ENCODE peak calls at places on chromosomes 11 and 22, in eight cellular contexts. One of them, this sample, is unnamed.

GRCh38 chr11:36953986-36954385 is 355.9 kb upstream of the RAG2 start:
- DNase-seq in thoracic aorta: no peak
- DNase-seq in endodermal cell: no peak
- DNase-seq in fibroblast of lung: no peak
- DNase-seq in neural progenitor cell: no peak
- DNase-seq in lower lobe of right lung: no peak
- DNase-seq in prostate gland: no peak
- DNase-seq in right lobe of liver: no peak
- DNase-seq in this sample: no peak

GRCh38 chr11:11445441-11446185 is 92.6 kb upstream of the CSNK2A3 start:
- DNase-seq in right lobe of liver: no peak
- DNase-seq in thoracic aorta: no peak
- DNase-seq in fibroblast of lung: no peak
- DNase-seq in prostate gland: no peak
- DNase-seq in lower lobe of right lung: no peak
- DNase-seq in neural progenitor cell: no peak
- DNase-seq in endodermal cell: no peak
- DNase-seq in this sample: no peak

GRCh38 chr11:19027829-19028595 is 32.5 kb downstream of the MRGPRX2 start:
- DNase-seq in prostate gland: no peak
- DNase-seq in fibroblast of lung: peak; percentile 97
- DNase-seq in endodermal cell: no peak
- DNase-seq in neural progenitor cell: no peak
- DNase-seq in lower lobe of right lung: no peak
- DNase-seq in right lobe of liver: no peak
- DNase-seq in thoracic aorta: no peak
- DNase-seq in this sample: no peak

GRCh38 chr11:106421673-106422292 is 344.3 kb downstream of the AASDHPPT start:
- DNase-seq in neural progenitor cell: peak; percentile 40
- DNase-seq in lower lobe of right lung: no peak
- DNase-seq in prostate gland: no peak
- DNase-seq in right lobe of liver: no peak
- DNase-seq in fibroblast of lung: peak; percentile 32
- DNase-seq in thoracic aorta: no peak
- DNase-seq in endodermal cell: no peak
- DNase-seq in this sample: no peak

GRCh38 chr22:26660961-26661578 is 3.7 kb downstream of the MIAT start:
- DNase-seq in thoracic aorta: no peak
- DNase-seq in prostate gland: no peak
- DNase-seq in neural progenitor cell: peak; percentile 94
- DNase-seq in endodermal cell: peak; percentile 80
- DNase-seq in lower lobe of right lung: no peak
- DNase-seq in right lobe of liver: no peak
- DNase-seq in fibroblast of lung: peak; percentile 25
- DNase-seq in this sample: no peak

GRCh38 chr11:106683435-106683834 is 334.8 kb downstream of the GUCY1A2 start:
- DNase-seq in lower lobe of right lung: no peak
- DNase-seq in neural progenitor cell: peak; percentile 3
- DNase-seq in endodermal cell: no peak
- DNase-seq in fibroblast of lung: no peak
- DNase-seq in right lobe of liver: no peak
- DNase-seq in prostate gland: no peak
- DNase-seq in thoracic aorta: no peak
- DNase-seq in this sample: no peak

GRCh38 chr22:17706451-17706900 is 67.8 kb downstream of the BID start:
- DNase-seq in fibroblast of lung: peak; percentile 94
- DNase-seq in prostate gland: peak; percentile 68
- DNase-seq in neural progenitor cell: no peak
- DNase-seq in right lobe of liver: no peak
- DNase-seq in thoracic aorta: peak; percentile 6
- DNase-seq in lower lobe of right lung: no peak
- DNase-seq in endodermal cell: peak; percentile 61
- DNase-seq in this sample: no peak

GRCh38 chr22:17891427-17892167 is 117.3 kb upstream of the BID start:
- DNase-seq in endodermal cell: peak; percentile 82
- DNase-seq in fibroblast of lung: no peak
- DNase-seq in right lobe of liver: peak; percentile 69
- DNase-seq in prostate gland: peak; percentile 70
- DNase-seq in lower lobe of right lung: no peak
- DNase-seq in thoracic aorta: no peak
- DNase-seq in neural progenitor cell: peak; percentile 56
- DNase-seq in this sample: peak; percentile 71

GRCh38 chr11:117230286-117230961 is 1.4 kb downstream of the PCSK7 start:
- DNase-seq in lower lobe of right lung: no peak
- DNase-seq in right lobe of liver: no peak
- DNase-seq in fibroblast of lung: peak; percentile 48
- DNase-seq in thoracic aorta: no peak
- DNase-seq in neural progenitor cell: no peak
- DNase-seq in endodermal cell: no peak
- DNase-seq in prostate gland: no peak
- DNase-seq in this sample: no peak

GRCh38 chr11:119888119-119888518 is 159.1 kb upstream of the NECTIN1 start:
- DNase-seq in thoracic aorta: no peak
- DNase-seq in prostate gland: no peak
- DNase-seq in lower lobe of right lung: no peak
- DNase-seq in fibroblast of lung: no peak
- DNase-seq in right lobe of liver: no peak
- DNase-seq in neural progenitor cell: no peak
- DNase-seq in endodermal cell: no peak
- DNase-seq in this sample: no peak

GRCh38 chr11:31874631-31875191 is 63.6 kb upstream of the PAX6 start:
- DNase-seq in neural progenitor cell: peak; percentile 26
- DNase-seq in lower lobe of right lung: no peak
- DNase-seq in right lobe of liver: no peak
- DNase-seq in fibroblast of lung: no peak
- DNase-seq in prostate gland: no peak
- DNase-seq in thoracic aorta: no peak
- DNase-seq in endodermal cell: no peak
- DNase-seq in this sample: no peak

GRCh38 chr22:45553333-45554039 is 50.8 kb downstream of the FBLN1 start:
- DNase-seq in fibroblast of lung: peak; percentile 87
- DNase-seq in right lobe of liver: peak; percentile 73
- DNase-seq in prostate gland: peak; percentile 80
- DNase-seq in thoracic aorta: peak; percentile 71
- DNase-seq in neural progenitor cell: peak; percentile 90
- DNase-seq in endodermal cell: peak; percentile 94
- DNase-seq in lower lobe of right lung: peak; percentile 73
- DNase-seq in this sample: peak; percentile 77

GRCh38 chr22:34992672-34993071 is 73.3 kb upstream of the ISX start:
- DNase-seq in right lobe of liver: no peak
- DNase-seq in fibroblast of lung: peak; percentile 13
- DNase-seq in thoracic aorta: no peak
- DNase-seq in prostate gland: no peak
- DNase-seq in lower lobe of right lung: no peak
- DNase-seq in neural progenitor cell: no peak
- DNase-seq in endodermal cell: peak; percentile 48
- DNase-seq in this sample: no peak

GRCh38 chr22:50699754-50700386 is 27.2 kb downstream of the SHANK3 start:
- DNase-seq in right lobe of liver: peak; percentile 39
- DNase-seq in endodermal cell: peak; percentile 79
- DNase-seq in neural progenitor cell: peak; percentile 62
- DNase-seq in prostate gland: no peak
- DNase-seq in thoracic aorta: no peak
- DNase-seq in lower lobe of right lung: peak; percentile 24
- DNase-seq in fibroblast of lung: no peak
- DNase-seq in this sample: peak; percentile 10

GRCh38 chr11:95231881-95232605 is 1.0 kb upstream of the SESN3 start:
- DNase-seq in fibroblast of lung: peak; percentile 78
- DNase-seq in neural progenitor cell: peak; percentile 87
- DNase-seq in prostate gland: peak; percentile 46
- DNase-seq in endodermal cell: peak; percentile 88
- DNase-seq in thoracic aorta: no peak
- DNase-seq in lower lobe of right lung: peak; percentile 80
- DNase-seq in right lobe of liver: peak; percentile 79
- DNase-seq in this sample: peak; percentile 66

GRCh38 chr11:37511425-37511933 is 913.4 kb upstream of the RAG2 start:
- DNase-seq in lower lobe of right lung: no peak
- DNase-seq in prostate gland: no peak
- DNase-seq in neural progenitor cell: no peak
- DNase-seq in thoracic aorta: no peak
- DNase-seq in right lobe of liver: no peak
- DNase-seq in fibroblast of lung: peak; percentile 86
- DNase-seq in endodermal cell: no peak
- DNase-seq in this sample: no peak

GRCh38 chr11:78789365-78789764 is 214.7 kb upstream of the NARS2 start:
- DNase-seq in right lobe of liver: no peak
- DNase-seq in prostate gland: no peak
- DNase-seq in neural progenitor cell: no peak
- DNase-seq in fibroblast of lung: no peak
- DNase-seq in thoracic aorta: no peak
- DNase-seq in endodermal cell: peak; percentile 49
- DNase-seq in lower lobe of right lung: no peak
- DNase-seq in this sample: no peak

GRCh38 chr11:87224486-87224885 is 186.8 kb downstream of the TMEM135 start:
- DNase-seq in lower lobe of right lung: no peak
- DNase-seq in neural progenitor cell: no peak
- DNase-seq in thoracic aorta: no peak
- DNase-seq in fibroblast of lung: no peak
- DNase-seq in endodermal cell: no peak
- DNase-seq in prostate gland: no peak
- DNase-seq in right lobe of liver: no peak
- DNase-seq in this sample: no peak

GRCh38 chr11:1566381-1567051 is 5.6 kb downstream of the DUSP8 start:
- DNase-seq in thoracic aorta: no peak
- DNase-seq in endodermal cell: no peak
- DNase-seq in prostate gland: no peak
- DNase-seq in neural progenitor cell: no peak
- DNase-seq in fibroblast of lung: no peak
- DNase-seq in lower lobe of right lung: no peak
- DNase-seq in right lobe of liver: peak; percentile 15
- DNase-seq in this sample: no peak

GRCh38 chr22:47891609-47892008 is 1129.2 kb downstream of the TBC1D22A start:
- DNase-seq in right lobe of liver: no peak
- DNase-seq in lower lobe of right lung: no peak
- DNase-seq in fibroblast of lung: no peak
- DNase-seq in prostate gland: no peak
- DNase-seq in neural progenitor cell: no peak
- DNase-seq in thoracic aorta: no peak
- DNase-seq in endodermal cell: no peak
- DNase-seq in this sample: no peak
- H3K9me3 ChIP-seq in right lobe of liver: no peaks in the 10 kb centered on the region
- H3K9me3 ChIP-seq in lower lobe of right lung: no peaks in the 10 kb centered on the region
- H3K9me3 ChIP-seq in fibroblast of lung: no peaks in the 10 kb centered on the region
- H3K9me3 ChIP-seq in prostate gland: no peaks in the 10 kb centered on the region
- H3K9me3 ChIP-seq in neural progenitor cell: no peaks in the 10 kb centered on the region
- H3K9me3 ChIP-seq in thoracic aorta: peaks cover 3% of the 10 kb centered on the region
- H3K9me3 ChIP-seq in endodermal cell: peaks cover 66% of the 10 kb centered on the region
- H3K9me3 ChIP-seq in this sample: peaks cover 25% of the 10 kb centered on the region

GRCh38 chr11:57491371-57492061 is 24.0 kb downstream of the SLC43A1 start:
- DNase-seq in neural progenitor cell: peak; percentile 72
- DNase-seq in lower lobe of right lung: no peak
- DNase-seq in right lobe of liver: no peak
- DNase-seq in thoracic aorta: no peak
- DNase-seq in fibroblast of lung: no peak
- DNase-seq in endodermal cell: peak; percentile 91
- DNase-seq in prostate gland: no peak
- DNase-seq in this sample: peak; percentile 46
- TF ChIP-seq CTCF in neural progenitor cell: peak; percentile 78
- TF ChIP-seq CTCF in lower lobe of right lung: peak; percentile 69
- TF ChIP-seq CTCF in right lobe of liver: peak; percentile 56
- TF ChIP-seq CTCF in thoracic aorta: peak; percentile 48
- TF ChIP-seq CTCF in fibroblast of lung: peak; percentile 72
- TF ChIP-seq CTCF in endodermal cell: peak; percentile 90
- TF ChIP-seq CTCF in prostate gland: peak; percentile 34
- TF ChIP-seq CTCF in this sample: peak; percentile 71

GRCh38 chr11:102346456-102346747 is 612 bp upstream of the BIRC2 start:
- DNase-seq in right lobe of liver: no peak
- DNase-seq in thoracic aorta: no peak
- DNase-seq in lower lobe of right lung: no peak
- DNase-seq in endodermal cell: no peak
- DNase-seq in neural progenitor cell: no peak
- DNase-seq in prostate gland: no peak
- DNase-seq in fibroblast of lung: no peak
- DNase-seq in this sample: no peak

GRCh38 chr11:102343789-102344188 is 3.2 kb upstream of the BIRC2 start:
- DNase-seq in fibroblast of lung: peak; percentile 11
- DNase-seq in prostate gland: no peak
- DNase-seq in endodermal cell: no peak
- DNase-seq in lower lobe of right lung: no peak
- DNase-seq in right lobe of liver: no peak
- DNase-seq in neural progenitor cell: no peak
- DNase-seq in thoracic aorta: no peak
- DNase-seq in this sample: no peak

GRCh38 chr11:102347526-102348331 is 715 bp downstream of the BIRC2 start:
- DNase-seq in right lobe of liver: no peak
- DNase-seq in neural progenitor cell: peak; percentile 27
- DNase-seq in fibroblast of lung: peak; percentile 39
- DNase-seq in endodermal cell: peak; percentile 48
- DNase-seq in lower lobe of right lung: no peak
- DNase-seq in prostate gland: peak; percentile 22
- DNase-seq in thoracic aorta: no peak
- DNase-seq in this sample: no peak

GRCh38 chr11:102346748-102347525 is at the start of gene BIRC2:
- DNase-seq in thoracic aorta: peak; percentile 75
- DNase-seq in endodermal cell: peak; percentile 97
- DNase-seq in lower lobe of right lung: peak; percentile 96
- DNase-seq in prostate gland: peak; percentile 93
- DNase-seq in fibroblast of lung: peak; percentile 85
- DNase-seq in right lobe of liver: peak; percentile 97
- DNase-seq in neural progenitor cell: peak; percentile 98
- DNase-seq in this sample: peak; percentile 96

DNA sequence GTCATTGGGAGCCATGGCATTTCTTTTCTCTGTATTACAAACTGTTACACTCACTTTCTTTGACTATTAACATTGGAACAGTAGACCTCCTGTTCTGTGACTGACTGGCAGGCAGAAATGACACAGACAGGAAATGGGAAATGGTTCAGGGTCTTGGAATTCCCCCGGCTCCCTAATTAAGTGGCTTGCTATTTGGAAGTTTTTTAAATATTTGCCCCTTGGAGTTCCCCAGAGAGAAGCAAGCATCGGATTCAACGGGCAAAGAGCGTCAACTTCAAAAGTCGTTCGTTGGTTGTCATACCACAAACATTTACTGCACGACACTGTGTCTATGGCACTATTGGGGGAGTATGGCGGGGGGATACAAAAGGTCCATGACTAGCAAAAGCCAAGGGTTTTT is 1.1 kb upstream of the BIRC2 start:
- DNase-seq in lower lobe of right lung: no peak
- DNase-seq in thoracic aorta: no peak
- DNase-seq in right lobe of liver: no peak
- DNase-seq in prostate gland: no peak
- DNase-seq in neural progenitor cell: no peak
- DNase-seq in fibroblast of lung: peak; percentile 80
- DNase-seq in endodermal cell: no peak
- DNase-seq in this sample: no peak
- H3K27ac ChIP-seq in lower lobe of right lung: peak overlapping the region; percentile 99
- H3K27ac ChIP-seq in thoracic aorta: peak overlapping the region; percentile 99
- H3K27ac ChIP-seq in right lobe of liver: peak overlapping the region; percentile 99
- H3K27ac ChIP-seq in prostate gland: peak overlapping the region; percentile 98
- H3K27ac ChIP-seq in neural progenitor cell: no peak overlapping the region
- H3K27ac ChIP-seq in fibroblast of lung: peak overlapping the region; percentile 99
- H3K27ac ChIP-seq in endodermal cell: no peak overlapping the region
- H3K27ac ChIP-seq in this sample: peak overlapping the region; percentile 97

DNA sequence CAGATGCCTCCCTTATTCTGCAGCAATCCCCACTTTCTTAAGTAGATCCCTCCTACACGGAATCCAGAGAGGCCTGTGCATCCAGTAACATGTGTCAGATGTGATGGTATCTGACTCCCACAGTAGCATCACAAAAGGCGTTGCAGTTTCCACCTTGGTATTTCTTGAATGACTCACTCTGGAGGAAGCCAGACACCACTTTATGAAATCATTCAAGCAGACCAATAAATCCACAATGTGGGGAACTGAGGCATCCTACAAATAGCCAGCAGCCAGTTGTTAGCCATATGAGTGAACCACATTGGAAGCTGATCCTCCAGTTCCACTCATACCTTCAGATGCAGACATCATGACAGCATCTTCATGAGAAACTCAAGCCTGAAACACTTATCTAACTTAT is 798.1 kb downstream of the OPCML start:
- DNase-seq in thoracic aorta: no peak
- DNase-seq in lower lobe of right lung: no peak
- DNase-seq in right lobe of liver: no peak
- DNase-seq in neural progenitor cell: no peak
- DNase-seq in fibroblast of lung: peak; percentile 100
- DNase-seq in endodermal cell: no peak
- DNase-seq in prostate gland: no peak
- DNase-seq in this sample: no peak
- H3K9me3 ChIP-seq in thoracic aorta: no peaks in the 10 kb centered on the region
- H3K9me3 ChIP-seq in lower lobe of right lung: no peaks in the 10 kb centered on the region
- H3K9me3 ChIP-seq in right lobe of liver: no peaks in the 10 kb centered on the region
- H3K9me3 ChIP-seq in neural progenitor cell: no peaks in the 10 kb centered on the region
- H3K9me3 ChIP-seq in fibroblast of lung: no peaks in the 10 kb centered on the region
- H3K9me3 ChIP-seq in endodermal cell: no peaks in the 10 kb centered on the region
- H3K9me3 ChIP-seq in prostate gland: no peaks in the 10 kb centered on the region
- H3K9me3 ChIP-seq in this sample: peaks cover 6% of the 10 kb centered on the region